ENCODE peak calls at places on chromosomes 4 and X, in six cellular contexts. D is HepG2, C is A549, Z is SK-N-SH, Q is GM12878, E is K562. R is an unnamed sample.

GRCh38 chrX:104987063-104987462 is 233.4 kb downstream of the TEX13A start:
- DNase-seq in D (no peak), C (no peak), Z (no peak), Q (no peak), E (no peak), R (no peak)

GRCh38 chr4:169716677-169717076 is 41.1 kb downstream of the HPF1 start:
- DNase-seq in D (no peak), C (no peak), Z (no peak), Q (no peak), E (no peak), R (no peak)

GRCh38 chr4:19993222-19993621 is 258.5 kb upstream of the SLIT2 start:
- DNase-seq in D (no peak), C (no peak), Z (no peak), Q (no peak), E (no peak), R (no peak)

GRCh38 chrX:140292961-140293360 is 211.9 kb downstream of the SOX3 start:
- DNase-seq in D (no peak), C (no peak), Z (no peak), Q (no peak), E (no peak), R (no peak)

GRCh38 chr4:147768113-147768512 is 36.2 kb downstream of the ARHGAP10 start:
- DNase-seq in D (no peak), C (peak; percentile 29), Z (no peak), Q (no peak), E (no peak), R (no peak)

GRCh38 chr4:54092405-54092759 is 7.6 kb upstream of the GSX2 start:
- DNase-seq in D (no peak), C (no peak), Z (no peak), Q (no peak), E (no peak), R (no peak)

GRCh38 chr4:62457356-62457755 is 1257.2 kb downstream of the ADGRL3 start:
- DNase-seq in D (no peak), C (no peak), Z (no peak), Q (no peak), E (no peak), R (no peak)

GRCh38 chr4:20037745-20038144 is 214.0 kb upstream of the SLIT2 start:
- DNase-seq in D (no peak), C (no peak), Z (no peak), Q (no peak), E (no peak), R (no peak)

GRCh38 chr4:184972996-184973395 is 45.3 kb upstream of the HELT start:
- DNase-seq in D (no peak), C (no peak), Z (no peak), Q (no peak), E (no peak), R (no peak)

GRCh38 chr4:75895744-75896314 is 6.4 kb downstream of the PPEF2 start:
- DNase-seq in D (peak; percentile 52), C (peak; percentile 15), Z (peak; percentile 50), Q (no peak), E (peak; percentile 50), R (no peak)

GRCh38 chrX:115138040-115138439 is 51.2 kb upstream of the RBMXL3 start:
- DNase-seq in D (no peak), C (no peak), Z (no peak), Q (no peak), E (no peak), R (no peak)

GRCh38 chr4:133483600-133484246 is 334.6 kb downstream of the PCDH10 start:
- DNase-seq in D (peak; percentile 43), C (no peak), Z (no peak), Q (no peak), E (no peak), R (no peak)

GRCh38 chr4:151359576-151359975 is 34.2 kb upstream of the SH3D19 start:
- DNase-seq in D (no peak), C (no peak), Z (peak; percentile 41), Q (no peak), E (no peak), R (no peak)

GRCh38 chr4:186948361-186949291 is 225.0 kb upstream of the FAT1 start:
- DNase-seq in D (no peak), C (peak; percentile 9), Z (peak; percentile 55), Q (no peak), E (peak; percentile 18), R (no peak)

GRCh38 chr4:81826336-81826735 is 354.6 kb upstream of the RASGEF1B start:
- DNase-seq in D (no peak), C (no peak), Z (no peak), Q (no peak), E (no peak), R (no peak)

GRCh38 chr4:115883251-115883650 is 769.8 kb upstream of the NDST4 start:
- DNase-seq in D (no peak), C (no peak), Z (no peak), Q (no peak), E (no peak), R (no peak)

GRCh38 chr4:7547368-7548040 is 112.8 kb upstream of the PSAPL1 start:
- DNase-seq in D (no peak), C (no peak), Z (peak; percentile 67), Q (no peak), E (no peak), R (no peak)

GRCh38 chr4:1192091-1192492 is 19.7 kb upstream of the SPON2 start:
- DNase-seq in D (no peak), C (peak; percentile 80), Z (peak; percentile 57), Q (no peak), E (peak; percentile 31), R (no peak)
- TF ChIP-seq CHD2 in D (no peak), C (no peak), Z (no peak), Q (no peak), E (no peak), R (no peak)

GRCh38 chr4:14018191-14018853 is 390.8 kb upstream of the BOD1L1 start:
- DNase-seq in D (no peak), C (no peak), Z (no peak), Q (no peak), E (no peak), R (no peak)
- TF ChIP-seq CHD2 in D (no peak), C (no peak), Z (no peak), Q (no peak), E (no peak), R (no peak)

DNA sequence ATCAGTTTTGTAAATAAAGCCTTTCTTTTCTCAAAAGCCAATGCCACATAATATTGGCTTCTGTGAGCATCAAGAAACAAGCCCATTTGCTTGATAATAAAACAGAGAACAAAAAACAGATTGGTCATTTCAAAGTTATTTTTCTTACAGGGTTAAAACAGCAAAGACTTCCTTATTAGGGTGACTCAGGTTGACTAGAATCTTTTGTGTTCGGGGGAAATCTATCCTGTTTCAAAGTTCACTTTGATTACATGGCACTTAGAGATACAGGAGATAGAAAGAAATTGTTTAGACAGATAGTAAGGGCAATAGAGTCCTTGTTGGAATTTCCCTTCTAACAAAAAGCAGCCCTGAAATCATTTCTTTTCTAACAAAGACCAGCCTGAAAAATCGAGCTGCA is 170.0 kb upstream of the GLRA2 start:
- DNase-seq in D (no peak), C (no peak), Z (no peak), Q (no peak), E (no peak), R (no peak)
- TF ChIP-seq CHD2 in D (no peak), C (no peak), Z (no peak), Q (no peak), E (no peak), R (no peak)

GRCh38 chr4:176150704-176151103 is 44.7 kb downstream of the SPATA4 start:
- DNase-seq in D (no peak), C (no peak), Z (no peak), Q (no peak), E (no peak), R (no peak)
- TF ChIP-seq CHD2 in D (no peak), C (no peak), Z (no peak), Q (no peak), E (no peak), R (no peak)

GRCh38 chr4:22191565-22192301 is 243.2 kb upstream of the KCNIP4 start:
- DNase-seq in D (no peak), C (no peak), Z (no peak), Q (no peak), E (no peak), R (peak; percentile 45)
- TF ChIP-seq CHD2 in D (no peak), C (no peak), Z (no peak), Q (no peak), E (no peak), R (no peak)

DNA sequence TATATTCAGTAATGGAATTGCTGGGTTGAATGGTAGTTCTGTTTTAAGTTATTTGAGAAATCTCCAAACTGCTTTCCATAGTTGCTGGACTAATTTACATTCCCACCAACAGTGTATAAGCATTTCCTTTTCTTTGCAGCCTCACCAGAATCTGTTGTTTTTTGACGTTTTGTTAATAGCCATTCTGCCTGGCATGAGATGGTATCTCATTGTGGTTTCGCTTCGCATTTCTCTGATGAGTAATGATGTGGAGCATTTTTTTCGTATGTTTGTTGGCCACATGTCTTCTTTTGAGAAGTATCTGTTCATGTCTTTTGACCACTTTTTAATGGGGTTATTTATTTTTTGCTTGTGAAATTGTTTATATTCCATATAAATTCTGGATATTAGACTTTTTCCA is 13.6 kb upstream of the MAGED4B start:
- DNase-seq in D (no peak), C (no peak), Z (no peak), Q (no peak), E (no peak), R (no peak)
- TF ChIP-seq CHD2 in D (no peak), C (no peak), Z (no peak), Q (no peak), E (no peak), R (no peak)

GRCh38 chrX:39757971-39758370 is 339.8 kb downstream of the BCOR start:
- DNase-seq in D (no peak), C (no peak), Z (no peak), Q (no peak), E (no peak), R (no peak)
- TF ChIP-seq CHD2 in D (no peak), C (no peak), Z (no peak), Q (no peak), E (no peak), R (no peak)

R was measured in H1.